ENCODE peak calls at places on chromosomes 13 and 19, in five cellular contexts. F is RWPE2, W is uterus, I is sigmoid colon, U is K562. L is an unnamed sample. For H3K36me3, the result is how much of the 10 kb centered on the place peaks cover.

GRCh38 chr13:50426932-50427331 is 411.7 kb downstream of the KCNRG start:
- DNase-seq in F (no peak), W (no peak), I (no peak), U (no peak), L (no peak)

GRCh38 chr19:1017115-1017905 is 3.6 kb downstream of the TMEM259 start:
- DNase-seq in F (no peak), W (no peak), I (no peak), U (peak), L (no peak)

GRCh38 chr19:11092181-11092538 is 2.9 kb downstream of the LDLR start:
- DNase-seq in F (no peak), W (no peak), I (no peak), U (no peak), L (peak)

GRCh38 chr19:30861896-30862295 is 487.3 kb downstream of the TSHZ3 start:
- DNase-seq in F (no peak), W (no peak), I (no peak), U (no peak), L (no peak)

GRCh38 chr13:111948281-111948680 is 118.7 kb upstream of the SOX1 start:
- DNase-seq in F (no peak), W (no peak), I (no peak), U (no peak), L (no peak)

GRCh38 chr13:100490692-100491091 is 97.9 kb downstream of the GGACT start:
- DNase-seq in F (no peak), W (no peak), I (no peak), U (no peak), L (peak)

GRCh38 chr13:49569993-49570689 is 15.2 kb downstream of the RCBTB1 start:
- DNase-seq in F (no peak), W (no peak), I (no peak), U (no peak), L (no peak)

GRCh38 chr13:111559612-111560423 is 239.4 kb downstream of the TEX29 start:
- DNase-seq in F (no peak), W (no peak), I (no peak), U (no peak), L (peak)

GRCh38 chr19:14770136-14770535 is 8.2 kb downstream of the ADGRE2 start:
- DNase-seq in F (no peak), W (no peak), I (no peak), U (no peak), L (no peak)

GRCh38 chr13:100532836-100533435 is 55.7 kb downstream of the GGACT start:
- DNase-seq in F (no peak), W (no peak), I (no peak), U (no peak), L (no peak)

GRCh38 chr19:904545-904944 is 8.5 kb downstream of the R3HDM4 start:
- DNase-seq in F (no peak), W (no peak), I (no peak), U (no peak), L (no peak)

GRCh38 chr13:51838235-51838846 is 6.6 kb downstream of the TMEM272 start:
- DNase-seq in F (no peak), W (no peak), I (no peak), U (no peak), L (no peak)

GRCh38 chr13:109251958-109252357 is 534.4 kb downstream of the IRS2 start:
- DNase-seq in F (no peak), W (no peak), I (no peak), U (no peak), L (no peak)

GRCh38 chr13:20702945-20703784 is at the start of gene IL17D:
- DNase-seq in F (no peak), W (no peak), I (no peak), U (peak), L (peak)

GRCh38 chr13:74596691-74597090 is 462.5 kb upstream of the KLF12 start:
- DNase-seq in F (no peak), W (no peak), I (no peak), U (no peak), L (no peak)

GRCh38 chr19:1133471-1133929 is 29.7 kb downstream of the GPX4 start:
- DNase-seq in F (no peak), W (no peak), I (no peak), U (peak), L (peak)

GRCh38 chr19:1942078-1942933 is 1.3 kb downstream of the CSNK1G2 start:
- DNase-seq in F (no peak), W (peak), I (peak), U (peak), L (peak)

GRCh38 chr19:17466487-17466850 is 3.9 kb upstream of the SLC27A1 start:
- DNase-seq in F (no peak), W (no peak), I (no peak), U (no peak), L (no peak)

GRCh38 chr13:105634059-105634458 is 901.4 kb downstream of the EFNB2 start:
- DNase-seq in F (no peak), W (no peak), I (no peak), U (no peak), L (no peak)

GRCh38 chr19:35689836-35690235 is 14.5 kb upstream of the ZBTB32 start:
- DNase-seq in F (no peak), W (no peak), I (no peak), U (no peak), L (no peak)

GRCh38 chr19:14073925-14074838 is 1.6 kb downstream of the MISP3 start:
- DNase-seq in F (no peak), W (no peak), I (peak), U (peak), L (peak)

GRCh38 chr13:106567421-106568224 is at the start of gene ARGLU1:
- DNase-seq in F (peak), W (peak), I (peak), U (peak), L (peak)

GRCh38 chr19:40365613-40366401 is 17.3 kb downstream of the PLD3 start:
- DNase-seq in F (no peak), W (peak), I (peak), U (peak), L (peak)

GRCh38 chr13:27868639-27869435 is 51.0 kb upstream of the PDX1 start:
- DNase-seq in F (no peak), W (no peak), I (no peak), U (no peak), L (no peak)

GRCh38 chr13:110535526-110535925 is 26.0 kb downstream of the RAB20 start:
- DNase-seq in F (no peak), W (no peak), I (no peak), U (no peak), L (no peak)

GRCh38 chr13:110530839-110531499 is 30.6 kb downstream of the RAB20 start:
- DNase-seq in F (no peak), W (no peak), I (peak), U (no peak), L (peak)

GRCh38 chr13:110531671-110532083 is 29.8 kb downstream of the RAB20 start:
- DNase-seq in F (no peak), W (no peak), I (peak), U (no peak), L (no peak)

GRCh38 chr13:110536006-110536693 is 25.4 kb downstream of the RAB20 start:
- DNase-seq in F (no peak), W (no peak), I (peak), U (peak), L (no peak)

GRCh38 chr13:110533771-110534670 is 27.5 kb downstream of the RAB20 start:
- DNase-seq in F (no peak), W (no peak), I (peak), U (no peak), L (no peak)
- H3K4me3 ChIP-seq in F (no peak), W (no peak), I (no peak), U (no peak), L (no peak)

GRCh38 chr19:4115818-4116385 is 8.0 kb downstream of the MAP2K2 start:
- DNase-seq in F (no peak), W (no peak), I (no peak), U (no peak), L (peak)
- H3K36me3 ChIP-seq in F (half or more), W (under half), I (under half), U (half or more), L (under half)

GRCh38 chr13:93355094-93355493 is 128.5 kb downstream of the GPC6 start:
- DNase-seq in F (no peak), W (no peak), I (no peak), U (peak), L (no peak)
- H3K4me3 ChIP-seq in F (no peak), W (no peak), I (no peak), U (no peak), L (no peak)

GRCh38 chr13:113472355-113473025 is 18.0 kb downstream of the DCUN1D2 start:
- DNase-seq in F (no peak), W (no peak), I (no peak), U (no peak), L (no peak)

GRCh38 chr13:113471844-113472243 is 18.6 kb upstream of the ADPRHL1 start:
- DNase-seq in F (no peak), W (no peak), I (no peak), U (no peak), L (no peak)

GRCh38 chr13:113475911-113476310 is 14.6 kb downstream of the DCUN1D2 start:
- DNase-seq in F (no peak), W (no peak), I (no peak), U (no peak), L (no peak)

GRCh38 chr13:113475280-113475679 is 15.2 kb downstream of the DCUN1D2 start:
- DNase-seq in F (no peak), W (no peak), I (no peak), U (no peak), L (no peak)

GRCh38 chr13:113474179-113474578 is 16.3 kb downstream of the DCUN1D2 start:
- DNase-seq in F (no peak), W (no peak), I (no peak), U (no peak), L (no peak)
- H3K36me3 ChIP-seq in F (under half), W (under half), I (under half), U (under half), L (under half)

DNA sequence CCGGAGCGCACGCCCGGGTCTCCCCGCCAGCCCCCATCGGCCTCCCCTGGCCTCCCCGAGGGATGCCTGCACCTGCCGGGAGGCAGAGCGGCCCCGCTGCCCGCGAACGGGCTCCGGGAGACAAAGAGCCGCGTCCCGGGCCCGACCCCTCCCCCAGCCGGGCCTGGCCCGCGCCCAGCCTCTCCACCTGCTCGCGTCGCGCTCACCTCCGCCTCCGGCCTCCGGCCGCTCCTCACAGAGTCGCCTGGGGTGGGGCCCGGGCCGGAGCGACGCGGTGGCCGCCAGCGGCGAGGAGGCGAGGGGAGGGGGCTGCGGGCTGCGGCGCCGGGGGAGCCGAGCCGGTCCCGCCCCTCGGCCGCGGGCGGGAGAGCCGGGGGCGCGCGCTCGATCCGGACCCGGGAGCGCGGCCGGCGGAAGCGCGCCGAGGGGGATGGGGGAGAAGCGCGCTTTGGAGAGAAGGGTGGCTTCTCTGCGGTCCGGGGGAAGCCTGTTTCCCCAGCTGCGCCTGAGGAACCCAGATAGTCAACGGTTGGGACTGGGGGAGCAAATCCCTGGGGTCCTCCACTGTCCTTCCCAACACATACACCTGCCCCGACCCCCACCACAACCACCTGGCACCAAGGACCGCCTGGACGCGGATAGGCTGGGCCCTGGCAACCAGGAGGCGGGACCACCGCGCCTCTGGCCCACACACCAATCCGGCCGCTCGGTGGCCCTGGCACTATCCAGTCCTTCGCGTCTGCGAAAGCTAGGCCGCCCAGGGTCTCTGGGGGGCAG is at the start of gene PRR36:
- DNase-seq in F (peak), W (no peak), I (no peak), U (no peak), L (peak)
- H3K4me3 ChIP-seq in F (peak), W (no peak), I (no peak), U (peak), L (peak)

GRCh38 chr13:113559061-113559460 is 25.5 kb upstream of the TFDP1 start:
- DNase-seq in F (no peak), W (no peak), I (no peak), U (no peak), L (peak)
- H3K36me3 ChIP-seq in F (under half), W (under half), I (under half), U (under half), L (under half)

DNA sequence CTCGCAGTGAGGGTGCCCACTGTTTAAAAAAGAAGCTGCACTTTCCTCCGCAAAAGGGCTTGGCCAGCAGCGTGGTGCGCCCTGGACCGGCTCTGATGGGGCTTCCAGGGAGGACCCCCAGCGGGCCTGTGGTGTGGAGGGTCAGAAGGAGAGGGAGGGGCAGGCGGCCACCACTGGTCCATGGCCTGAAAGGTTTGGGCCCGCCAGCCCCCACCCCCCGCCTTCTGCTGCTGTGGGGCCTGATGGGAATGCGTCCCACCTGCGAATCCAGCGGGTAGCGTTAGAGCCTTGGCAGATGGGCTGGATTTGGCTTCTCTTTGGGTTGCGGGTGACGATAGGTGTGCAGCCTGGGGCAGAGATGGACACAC is 34.7 kb downstream of the TMEM255B start:
- DNase-seq in F (peak), W (no peak), I (no peak), U (no peak), L (peak)
- H3K4me3 ChIP-seq in F (no peak), W (no peak), I (no peak), U (no peak), L (no peak)

GRCh38 chr19:48685583-48685982 is 10.2 kb upstream of the FUT2 start:
- DNase-seq in F (no peak), W (no peak), I (no peak), U (no peak), L (peak)
- H3K36me3 ChIP-seq in F (under half), W (under half), I (under half), U (under half), L (under half)

GRCh38 chr13:32047796-32048195 is 16.2 kb downstream of the FRY start:
- DNase-seq in F (no peak), W (no peak), I (no peak), U (no peak), L (no peak)

GRCh38 chr13:32047088-32047487 is 15.5 kb downstream of the FRY start:
- DNase-seq in F (no peak), W (no peak), I (no peak), U (no peak), L (no peak)

GRCh38 chr13:32048816-32049215 is 17.2 kb downstream of the FRY start:
- DNase-seq in F (no peak), W (no peak), I (no peak), U (no peak), L (no peak)

GRCh38 chr13:32045537-32045936 is 14.0 kb downstream of the FRY start:
- DNase-seq in F (no peak), W (no peak), I (no peak), U (no peak), L (no peak)

GRCh38 chr13:32045963-32046785 is 14.6 kb downstream of the FRY start:
- DNase-seq in F (no peak), W (peak), I (no peak), U (no peak), L (no peak)
- H3K4me3 ChIP-seq in F (no peak), W (no peak), I (no peak), U (no peak), L (no peak)

L was measured in H7.